ENCODE peak calls at places on chromosome 11, in seven cellular contexts. K is GM12865, I is HepG2, M is osteocyte, N is ovary, Z is body of pancreas, P is lower leg skin. Y is an unnamed sample.

GRCh38 chr11:127804775-127805446 is 782.4 kb downstream of the ETS1 start:
- DNase-seq in P (no peak), I (no peak), M (no peak), N (no peak), Z (no peak), K (no peak), Y (no peak)

GRCh38 chr11:118281284-118281683 is 17.2 kb upstream of the MPZL2 start:
- DNase-seq in N (no peak), I (no peak), M (peak), P (no peak), K (peak), Z (no peak), Y (no peak)

GRCh38 chr11:110883266-110883665 is 171.0 kb upstream of the ARHGAP20 start:
- DNase-seq in Z (no peak), P (no peak), K (no peak), N (no peak), M (no peak), I (no peak), Y (no peak)

GRCh38 chr11:125701858-125702621 is 21.4 kb upstream of the ACRV1 start:
- DNase-seq in M (no peak), I (no peak), N (no peak), P (no peak), K (no peak), Z (no peak), Y (no peak)

GRCh38 chr11:126415669-126416420 is 60.4 kb downstream of the ST3GAL4 start:
- DNase-seq in N (peak), M (no peak), Z (peak), K (no peak), P (no peak), I (no peak), Y (no peak)

GRCh38 chr11:112581747-112582146 is 321.1 kb upstream of the PLET1 start:
- DNase-seq in N (no peak), M (no peak), Z (no peak), P (no peak), I (no peak), K (peak), Y (no peak)

GRCh38 chr11:74084796-74085541 is 76.1 kb upstream of the UCP3 start:
- DNase-seq in Z (no peak), P (no peak), K (no peak), N (no peak), M (no peak), I (peak), Y (no peak)

GRCh38 chr11:83181815-83182214 is 11.7 kb upstream of the ANKRD42 start:
- DNase-seq in M (no peak), N (no peak), P (no peak), I (no peak), K (no peak), Z (no peak), Y (no peak)

GRCh38 chr11:27558401-27558800 is 51.8 kb upstream of the LIN7C start:
- DNase-seq in N (no peak), M (no peak), I (no peak), K (no peak), P (no peak), Z (no peak), Y (no peak)

GRCh38 chr11:61488651-61489291 is 19.8 kb upstream of the LRRC10B start:
- DNase-seq in P (no peak), K (no peak), N (peak), I (peak), M (no peak), Z (peak), Y (no peak)

GRCh38 chr11:32434387-32435151 is 770 bp downstream of the WT1 start:
- DNase-seq in I (peak), Z (no peak), N (peak), M (no peak), K (no peak), P (no peak), Y (no peak)

GRCh38 chr11:63643205-63643604 is 28.0 kb downstream of the ATL3 start:
- DNase-seq in I (no peak), P (no peak), K (no peak), M (no peak), Z (peak), N (no peak), Y (no peak)

DNA sequence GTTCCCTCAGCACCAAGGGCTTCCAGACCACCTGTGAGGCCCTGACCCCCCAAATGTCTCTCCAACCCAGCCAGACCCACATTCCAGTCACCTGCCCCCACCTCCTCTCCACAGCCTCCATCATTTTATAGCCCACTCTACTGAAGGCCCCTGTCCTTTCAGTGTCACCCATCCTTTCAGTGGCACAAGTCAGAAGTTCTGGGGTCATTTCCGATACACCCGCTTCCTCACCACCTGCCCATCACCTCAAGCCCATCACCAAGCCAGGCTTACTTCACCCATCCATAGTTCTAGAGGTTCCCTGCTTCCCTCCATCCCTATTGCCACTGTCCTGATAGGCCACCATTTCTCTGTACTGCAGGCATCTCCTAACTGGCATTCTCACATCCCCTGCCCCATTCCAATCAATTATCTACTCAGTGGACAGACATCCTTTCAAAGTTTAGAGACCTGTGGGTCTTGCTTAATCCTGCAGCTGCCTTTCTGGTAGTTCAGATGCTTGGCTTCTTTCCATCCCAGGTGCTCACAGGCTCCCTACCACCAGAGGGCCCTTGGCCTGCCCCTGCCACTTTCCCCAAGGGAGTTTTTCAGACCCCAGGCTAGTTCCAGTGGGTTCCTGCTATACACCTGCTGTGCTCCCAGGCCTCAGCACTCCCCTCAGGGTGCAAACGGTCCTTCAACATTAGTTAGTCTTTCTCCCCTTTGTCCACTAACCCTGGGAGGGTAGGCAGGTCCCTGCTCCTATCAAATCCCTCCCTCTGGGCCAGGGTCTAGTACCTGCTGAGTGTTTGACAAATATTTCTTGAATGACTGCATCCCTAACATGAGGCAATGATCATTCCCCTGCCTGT is 7.6 kb downstream of the KCNQ1OT1 start:
- DNase-seq in N (no peak), M (no peak), K (peak), I (peak), Z (peak), P (peak), Y (no peak)
- TF ChIP-seq CTCF in N (no peak), M (peak), K (peak), I (peak), Z (peak), P (no peak), Y (no peak)

GRCh38 chr11:44464741-44465140 is 100.7 kb upstream of the CD82 start:
- DNase-seq in N (no peak), I (peak), Z (no peak), K (peak), P (no peak), M (no peak), Y (no peak)
- TF ChIP-seq CTCF in N (no peak), I (peak), Z (no peak), K (no peak), P (no peak), M (no peak), Y (no peak)

GRCh38 chr11:79441159-79441875 is 487 bp upstream of the TENM4 start:
- DNase-seq in Z (no peak), I (no peak), M (no peak), P (no peak), K (no peak), N (peak), Y (no peak)

GRCh38 chr11:79439430-79439892 is 1.4 kb downstream of the TENM4 start:
- DNase-seq in N (peak), I (no peak), P (peak), M (no peak), Z (no peak), K (no peak), Y (no peak)

GRCh38 chr11:79440451-79441158 is at the start of gene TENM4:
- DNase-seq in N (peak), P (peak), M (peak), I (no peak), K (peak), Z (peak), Y (peak)

GRCh38 chr11:79438631-79439429 is 2.0 kb downstream of the TENM4 start:
- DNase-seq in M (no peak), P (peak), Z (peak), K (no peak), I (no peak), N (peak), Y (no peak)

DNA sequence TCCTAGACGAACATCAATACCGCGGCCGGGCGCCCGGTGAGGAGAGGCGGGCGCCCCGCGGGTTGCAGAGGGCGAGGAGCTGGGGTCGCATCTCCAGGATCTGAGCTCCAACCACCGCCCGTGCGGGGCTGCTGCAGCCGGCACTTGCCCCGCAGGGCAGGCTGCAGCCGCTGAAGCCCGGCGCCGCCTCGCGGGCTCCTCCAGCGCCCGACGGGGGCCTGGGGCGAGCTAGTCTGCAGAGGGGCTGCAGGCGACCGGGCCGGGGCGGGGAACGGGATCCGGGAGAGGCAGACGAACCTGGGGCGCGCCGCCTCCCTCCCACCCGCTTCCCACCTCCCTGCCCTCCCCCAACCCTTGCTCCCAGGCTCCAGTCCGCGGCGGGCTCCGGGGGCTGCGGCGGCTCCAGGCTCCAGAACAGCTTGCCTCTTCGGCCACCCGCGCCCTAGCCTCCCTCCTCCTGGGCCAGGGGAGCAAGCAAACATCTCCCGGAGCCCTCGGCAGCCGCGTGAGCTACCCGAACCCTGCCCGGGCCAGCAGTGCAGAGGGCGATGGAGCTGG is 858 bp downstream of the TENM4 start:
- DNase-seq in P (peak), Z (no peak), N (peak), M (no peak), K (no peak), I (no peak), Y (no peak)
- TF ChIP-seq CTCF in P (no peak), Z (no peak), N (no peak), M (peak), K (no peak), I (no peak), Y (no peak)

GRCh38 chr11:8267831-8268529 is 4.3 kb upstream of the LMO1 start:
- DNase-seq in I (no peak), N (peak), M (no peak), K (no peak), Z (peak), P (peak), Y (no peak)

GRCh38 chr11:8267280-8267679 is 3.6 kb upstream of the LMO1 start:
- DNase-seq in N (peak), I (no peak), K (no peak), Z (no peak), P (peak), M (no peak), Y (no peak)

GRCh38 chr11:8266246-8267241 is 2.9 kb upstream of the LMO1 start:
- DNase-seq in Z (no peak), I (no peak), M (no peak), N (peak), K (no peak), P (peak), Y (no peak)

GRCh38 chr11:8263769-8264410 is at the start of gene LMO1:
- DNase-seq in M (peak), K (peak), P (peak), I (peak), N (peak), Z (peak), Y (peak)

DNA sequence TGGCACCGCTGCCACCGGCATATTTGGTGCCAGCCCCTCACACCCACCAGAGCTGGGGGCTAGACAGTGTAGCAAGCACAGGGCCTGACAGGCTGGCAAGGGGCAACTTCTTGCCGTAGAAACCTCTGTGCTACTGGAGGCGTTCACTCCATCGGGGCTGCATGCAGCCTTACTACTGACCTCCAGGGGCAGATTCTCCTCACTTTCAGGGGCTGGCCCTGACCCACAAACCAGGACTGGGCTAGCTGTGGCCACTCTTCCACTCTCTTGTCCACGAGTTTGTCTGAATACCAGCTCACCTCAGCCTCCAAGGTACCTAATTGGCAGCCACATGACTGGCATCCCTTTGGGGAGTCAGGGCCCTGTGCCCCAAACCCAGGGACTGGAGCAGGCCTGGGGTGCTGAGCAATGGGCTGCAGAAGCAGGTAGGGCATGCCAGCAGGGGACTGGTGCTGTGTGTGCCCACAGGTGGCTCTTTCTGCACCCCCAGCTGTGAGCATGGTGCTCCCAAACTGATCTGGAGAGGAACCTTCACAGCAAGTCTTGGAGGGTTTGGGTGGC is 2.1 kb upstream of the LMO1 start:
- DNase-seq in Z (no peak), N (peak), K (no peak), M (no peak), I (no peak), P (peak), Y (no peak)
- TF ChIP-seq CTCF in Z (peak), N (no peak), K (no peak), M (peak), I (no peak), P (no peak), Y (no peak)

GRCh38 chr11:104254347-104254746 is 90.4 kb upstream of the PDGFD start:
- DNase-seq in P (no peak), K (peak), M (no peak), N (no peak), I (peak), Z (peak), Y (no peak)
- TF ChIP-seq CTCF in P (no peak), K (peak), M (peak), N (no peak), I (peak), Z (peak), Y (no peak)

DNA sequence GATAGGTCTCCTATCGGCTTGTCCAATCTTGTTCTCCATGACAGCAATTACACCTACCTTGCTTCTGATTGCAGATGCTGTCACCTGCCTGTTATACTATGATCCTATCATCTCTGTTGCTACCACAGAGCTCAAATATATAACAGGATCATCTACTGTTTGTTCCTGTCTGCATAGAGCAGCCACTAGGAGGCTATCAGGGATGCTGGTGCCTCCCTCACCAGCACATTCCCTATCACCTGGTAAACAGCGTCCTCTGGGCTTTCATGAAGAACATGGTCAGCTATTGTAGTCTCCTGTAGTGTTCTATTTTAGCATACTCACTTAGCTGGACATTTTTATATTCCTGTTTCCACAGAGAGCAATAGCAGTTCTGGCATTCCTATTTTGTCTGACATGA is 87.8 kb upstream of the FAT3 start:
- DNase-seq in N (no peak), I (no peak), M (no peak), K (no peak), P (no peak), Z (no peak), Y (no peak)
- TF ChIP-seq CTCF in N (no peak), I (no peak), M (no peak), K (no peak), P (no peak), Z (peak), Y (no peak)

GRCh38 chr11:66864924-66865697 is 8.2 kb downstream of the LRFN4 start:
- DNase-seq in P (no peak), K (no peak), N (no peak), I (no peak), M (no peak), Z (no peak), Y (no peak)
- TF ChIP-seq CTCF in P (no peak), K (no peak), N (no peak), I (no peak), M (no peak), Z (no peak), Y (no peak)

DNA sequence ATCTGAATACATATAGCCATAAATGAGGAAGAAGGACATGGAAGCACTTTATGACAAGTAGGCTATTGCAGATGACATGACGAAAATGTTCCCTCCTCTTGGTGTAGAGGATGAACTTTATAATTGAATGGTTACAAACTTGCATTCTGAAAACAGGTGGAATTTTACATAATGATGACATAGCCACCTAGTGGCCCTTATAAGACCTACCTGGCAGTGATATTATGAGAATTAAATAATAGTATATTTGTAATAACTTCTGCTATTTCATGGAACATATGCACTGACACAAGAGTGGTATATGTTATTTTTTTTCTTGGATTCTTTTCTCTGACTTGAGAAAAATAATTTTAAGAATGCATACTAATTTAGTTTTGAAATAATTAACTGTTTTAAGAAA is 22.9 kb downstream of the TRIM22 start:
- DNase-seq in P (no peak), Z (no peak), N (no peak), I (no peak), M (no peak), K (peak), Y (no peak)
- TF ChIP-seq CTCF in P (no peak), Z (peak), N (no peak), I (no peak), M (peak), K (peak), Y (no peak)

DNA sequence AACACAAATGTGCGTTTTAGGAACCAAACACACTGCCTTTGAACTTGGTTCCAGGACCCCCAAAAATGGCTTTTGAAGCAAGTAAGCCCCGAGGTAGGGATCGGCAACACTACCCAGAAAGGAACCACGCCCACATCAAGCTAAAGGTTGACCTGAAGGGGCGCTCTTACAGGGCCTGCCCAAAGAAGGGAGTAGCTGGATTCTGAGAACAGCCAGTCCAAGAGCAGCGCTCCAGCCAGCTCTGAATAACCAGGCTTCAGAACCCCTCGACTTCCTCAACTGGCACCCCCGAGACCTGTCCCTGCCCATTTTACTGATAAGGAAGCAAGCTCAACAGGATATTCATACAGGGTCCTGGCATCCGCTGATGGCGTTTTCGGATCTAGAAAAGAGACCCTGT is 18.9 kb upstream of the MOB2 start:
- DNase-seq in I (no peak), N (no peak), P (no peak), M (no peak), K (no peak), Z (no peak), Y (no peak)
- TF ChIP-seq CTCF in I (no peak), N (no peak), P (no peak), M (no peak), K (no peak), Z (no peak), Y (no peak)

DNA sequence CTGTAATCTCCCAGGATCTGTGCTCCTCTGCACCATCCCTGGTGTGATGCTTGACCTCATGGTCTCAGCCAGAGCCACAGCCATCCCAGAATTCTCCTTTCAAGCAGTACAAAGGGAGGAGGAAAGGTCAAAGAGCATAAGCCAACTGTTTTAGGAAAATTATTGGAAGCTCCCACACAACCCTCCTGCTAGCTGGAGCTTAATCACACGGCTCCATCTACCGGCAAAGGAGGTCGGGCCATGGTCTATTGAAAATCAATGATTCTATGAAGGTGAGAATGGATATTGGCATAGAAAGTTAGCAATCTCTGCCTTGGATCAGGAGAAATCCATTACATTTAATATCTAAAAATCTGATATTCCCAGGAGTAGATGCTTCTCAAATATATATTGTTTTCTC is 259.5 kb downstream of the NTM start:
- DNase-seq in P (no peak), Z (no peak), N (no peak), M (no peak), I (no peak), K (no peak), Y (no peak)
- TF ChIP-seq CTCF in P (no peak), Z (no peak), N (no peak), M (no peak), I (no peak), K (no peak), Y (no peak)

Y was measured in omental fat pad.